ENCODE peak calls at places on chromosomes 16 and 17, in nine cellular contexts. S is activated CD4-positive, alpha-beta T cell treated with anti-CD3 and anti-CD28 coated beads for 1 hour; F is naive B cell; B is activated T-cell treated with anti-CD3 and anti-CD28 coated beads for 1 hour; H is stimulated activated naive CD8-positive, alpha-beta T cell treated with anti-CD3 and anti-CD28 coated beads, Interleukin-15, Interleukin-2, amounts not matched to agents 100 U/mL and 50 U/mL, for 24 hours; D is bronchial epithelial cell; I is GM20000; U is activated T-helper 1 cell treated with Interleukin-2 at 50 U/mL for 16 hours; V is Ammon's horn. E is an unnamed sample.

GRCh38 chr17:78735832-78736525 is 46.1 kb downstream of the CYTH1 start:
- DNase-seq in H (no peak), F (peak), D (peak), B (no peak), V (no peak), S (no peak), I (no peak), U (no peak), E (no peak)

GRCh38 chr16:61313931-61314330 is 722.3 kb downstream of the CDH8 start:
- DNase-seq in V (no peak), I (no peak), S (no peak), D (peak), F (no peak), U (no peak), B (no peak), H (no peak), E (no peak)

GRCh38 chr17:82901356-82901755 is 61.5 kb upstream of the ZNF750 start:
- DNase-seq in H (no peak), B (no peak), S (no peak), F (no peak), U (no peak), I (no peak), V (no peak), D (no peak), E (no peak)

GRCh38 chr17:14448816-14449215 is 147.9 kb downstream of the HS3ST3B1 start:
- DNase-seq in B (no peak), H (no peak), I (no peak), U (no peak), S (no peak), V (no peak), F (no peak), D (no peak), E (no peak)

GRCh38 chr17:76635659-76636360 is 7.7 kb downstream of the ST6GALNAC1 start:
- DNase-seq in U (no peak), B (no peak), V (no peak), I (no peak), F (no peak), S (no peak), H (no peak), D (no peak), E (no peak)

GRCh38 chr17:36705651-36706436 is 104.5 kb downstream of the MRM1 start:
- DNase-seq in F (no peak), D (peak), S (peak), H (peak), U (peak), B (peak), V (no peak), I (peak), E (peak)

GRCh38 chr16:8380311-8380710 is 210.0 kb downstream of the TMEM114 start:
- DNase-seq in S (no peak), H (no peak), B (no peak), U (no peak), D (no peak), I (no peak), V (no peak), F (no peak), E (no peak)

GRCh38 chr16:52742608-52743007 is 195.7 kb upstream of the TOX3 start:
- DNase-seq in D (no peak), B (no peak), I (no peak), S (no peak), V (no peak), F (no peak), H (no peak), U (no peak), E (no peak)

GRCh38 chr16:84922351-84923135 is 88.8 kb downstream of the ZDHHC7 start:
- DNase-seq in F (no peak), I (no peak), S (no peak), V (peak), U (no peak), B (no peak), D (no peak), H (no peak), E (no peak)